ENCODE peak calls at places on chromosomes 12 and 14, in five cellular contexts. One of them, this sample, is unnamed.

GRCh38 chr12:93573552-93574223 is 1.2 kb downstream of the SOCS2 start:
- DNase-seq in breast epithelium: no peak
- DNase-seq in cardiac muscle cell: no peak
- DNase-seq in WERI-Rb-1: no peak
- DNase-seq in esophagus squamous epithelium: no peak
- DNase-seq in this sample: no peak

GRCh38 chr14:37889087-37889486 is 293.7 kb downstream of the TTC6 start:
- DNase-seq in breast epithelium: no peak
- DNase-seq in cardiac muscle cell: peak; percentile 48
- DNase-seq in WERI-Rb-1: no peak
- DNase-seq in esophagus squamous epithelium: no peak
- DNase-seq in this sample: no peak

GRCh38 chr12:30047499-30048262 is 263.9 kb upstream of the TMTC1 start:
- DNase-seq in breast epithelium: no peak
- DNase-seq in cardiac muscle cell: peak; percentile 13
- DNase-seq in WERI-Rb-1: no peak
- DNase-seq in esophagus squamous epithelium: no peak
- DNase-seq in this sample: no peak

GRCh38 chr12:75862692-75863471 is 168.7 kb downstream of the PHLDA1 start:
- DNase-seq in breast epithelium: no peak
- DNase-seq in cardiac muscle cell: no peak
- DNase-seq in WERI-Rb-1: no peak
- DNase-seq in esophagus squamous epithelium: no peak
- DNase-seq in this sample: peak; percentile 81

GRCh38 chr12:128825845-128826244 is 2.1 kb upstream of the SLC15A4 start:
- DNase-seq in breast epithelium: no peak
- DNase-seq in cardiac muscle cell: no peak
- DNase-seq in WERI-Rb-1: no peak
- DNase-seq in esophagus squamous epithelium: no peak
- DNase-seq in this sample: no peak

GRCh38 chr14:99590746-99591555 is 13.1 kb downstream of the CCDC85C start:
- DNase-seq in breast epithelium: no peak
- DNase-seq in cardiac muscle cell: no peak
- DNase-seq in WERI-Rb-1: no peak
- DNase-seq in esophagus squamous epithelium: no peak
- DNase-seq in this sample: no peak

GRCh38 chr12:51848843-51849735 is 571 bp upstream of the FIGNL2 start:
- DNase-seq in breast epithelium: no peak
- DNase-seq in cardiac muscle cell: peak; percentile 79
- DNase-seq in WERI-Rb-1: peak; percentile 67
- DNase-seq in esophagus squamous epithelium: no peak
- DNase-seq in this sample: no peak

GRCh38 chr12:101759396-101760047 is 20.3 kb upstream of the SYCP3 start:
- DNase-seq in breast epithelium: no peak
- DNase-seq in cardiac muscle cell: peak; percentile 44
- DNase-seq in WERI-Rb-1: no peak
- DNase-seq in esophagus squamous epithelium: no peak
- DNase-seq in this sample: no peak

GRCh38 chr14:91012050-91012449 is 48.4 kb downstream of the RPS6KA5 start:
- DNase-seq in breast epithelium: no peak
- DNase-seq in cardiac muscle cell: no peak
- DNase-seq in WERI-Rb-1: no peak
- DNase-seq in esophagus squamous epithelium: no peak
- DNase-seq in this sample: no peak

GRCh38 chr12:90922068-90922743 is 32.8 kb downstream of the CCER1 start:
- DNase-seq in breast epithelium: no peak
- DNase-seq in cardiac muscle cell: no peak
- DNase-seq in WERI-Rb-1: no peak
- DNase-seq in esophagus squamous epithelium: no peak
- DNase-seq in this sample: no peak

GRCh38 chr14:37900582-37900981 is 305.2 kb downstream of the TTC6 start:
- DNase-seq in breast epithelium: no peak
- DNase-seq in cardiac muscle cell: no peak
- DNase-seq in WERI-Rb-1: no peak
- DNase-seq in esophagus squamous epithelium: no peak
- DNase-seq in this sample: no peak

GRCh38 chr12:120925740-120926563 is 21.8 kb upstream of the SPPL3 start:
- DNase-seq in breast epithelium: peak; percentile 44
- DNase-seq in cardiac muscle cell: no peak
- DNase-seq in WERI-Rb-1: no peak
- DNase-seq in esophagus squamous epithelium: no peak
- DNase-seq in this sample: peak; percentile 93

GRCh38 chr12:26126340-26127284 is 1.8 kb upstream of the BHLHE41 start:
- DNase-seq in breast epithelium: peak; percentile 84
- DNase-seq in cardiac muscle cell: peak; percentile 91
- DNase-seq in WERI-Rb-1: peak; percentile 76
- DNase-seq in esophagus squamous epithelium: peak; percentile 34
- DNase-seq in this sample: no peak

GRCh38 chr12:62844915-62845314 is 90.0 kb downstream of the PPM1H start:
- DNase-seq in breast epithelium: no peak
- DNase-seq in cardiac muscle cell: no peak
- DNase-seq in WERI-Rb-1: no peak
- DNase-seq in esophagus squamous epithelium: no peak
- DNase-seq in this sample: no peak

GRCh38 chr12:121799175-121799841 is 4.5 kb upstream of the SETD1B start:
- DNase-seq in breast epithelium: peak; percentile 79
- DNase-seq in cardiac muscle cell: peak; percentile 84
- DNase-seq in WERI-Rb-1: peak; percentile 93
- DNase-seq in esophagus squamous epithelium: no peak
- DNase-seq in this sample: peak; percentile 70

GRCh38 chr12:123102781-123103503 is 47.9 kb downstream of the PITPNM2 start:
- DNase-seq in breast epithelium: no peak
- DNase-seq in cardiac muscle cell: no peak
- DNase-seq in WERI-Rb-1: no peak
- DNase-seq in esophagus squamous epithelium: no peak
- DNase-seq in this sample: no peak

GRCh38 chr14:104361921-104362681 is 217.5 kb upstream of the C14orf180 start:
- DNase-seq in breast epithelium: peak; percentile 37
- DNase-seq in cardiac muscle cell: no peak
- DNase-seq in WERI-Rb-1: peak; percentile 2
- DNase-seq in esophagus squamous epithelium: no peak
- DNase-seq in this sample: no peak

GRCh38 chr14:45558183-45558582 is 305.2 kb upstream of the MIS18BP1 start:
- DNase-seq in breast epithelium: no peak
- DNase-seq in cardiac muscle cell: no peak
- DNase-seq in WERI-Rb-1: no peak
- DNase-seq in esophagus squamous epithelium: no peak
- DNase-seq in this sample: no peak

GRCh38 chr12:132236930-132237771 is 92.2 kb downstream of the GALNT9 start:
- DNase-seq in breast epithelium: no peak
- DNase-seq in cardiac muscle cell: no peak
- DNase-seq in WERI-Rb-1: no peak
- DNase-seq in esophagus squamous epithelium: no peak
- DNase-seq in this sample: no peak

GRCh38 chr12:14883663-14884062 is 2.0 kb downstream of the MGP start:
- DNase-seq in breast epithelium: no peak
- DNase-seq in cardiac muscle cell: no peak
- DNase-seq in WERI-Rb-1: no peak
- DNase-seq in esophagus squamous epithelium: no peak
- DNase-seq in this sample: no peak

GRCh38 chr12:14885718-14886201 is at the start of gene MGP:
- DNase-seq in breast epithelium: peak; percentile 61
- DNase-seq in cardiac muscle cell: no peak
- DNase-seq in WERI-Rb-1: no peak
- DNase-seq in esophagus squamous epithelium: no peak
- DNase-seq in this sample: no peak

GRCh38 chr12:14880890-14881453 is 4.7 kb downstream of the MGP start:
- DNase-seq in breast epithelium: no peak
- DNase-seq in cardiac muscle cell: no peak
- DNase-seq in WERI-Rb-1: no peak
- DNase-seq in esophagus squamous epithelium: no peak
- DNase-seq in this sample: no peak

GRCh38 chr12:14886271-14886670 is 617 bp upstream of the MGP start:
- DNase-seq in breast epithelium: no peak
- DNase-seq in cardiac muscle cell: no peak
- DNase-seq in WERI-Rb-1: no peak
- DNase-seq in esophagus squamous epithelium: no peak
- DNase-seq in this sample: no peak

DNA sequence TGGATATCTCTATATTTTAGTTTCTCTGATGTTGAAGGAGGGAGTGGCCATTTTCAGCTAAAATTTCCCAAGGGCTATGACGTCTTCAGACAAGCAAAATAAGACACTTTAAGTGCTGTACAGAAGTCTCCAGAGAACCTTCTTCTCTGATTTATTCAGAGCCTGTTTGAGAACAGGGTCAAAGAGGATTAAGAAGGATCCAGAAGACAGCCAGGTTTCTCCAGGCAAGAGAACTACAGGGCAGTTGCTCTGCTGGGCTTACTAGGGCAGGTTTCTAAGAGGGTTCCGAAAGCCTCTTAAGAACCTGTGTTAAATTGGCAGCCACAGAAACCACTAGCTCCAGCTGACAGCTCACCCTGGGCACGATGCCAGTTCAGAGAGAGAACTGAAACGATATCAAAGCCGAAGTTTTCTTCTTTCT is 1.2 kb downstream of the MGP start:
- DNase-seq in breast epithelium: peak; percentile 77
- DNase-seq in cardiac muscle cell: peak; percentile 87
- DNase-seq in WERI-Rb-1: peak; percentile 69
- DNase-seq in esophagus squamous epithelium: peak; percentile 9
- DNase-seq in this sample: peak; percentile 34
- H3K27ac ChIP-seq in breast epithelium: peak overlapping the region; percentile 93
- H3K27ac ChIP-seq in cardiac muscle cell: peak overlapping the region; percentile 14
- H3K27ac ChIP-seq in WERI-Rb-1: peak overlapping the region; percentile 41
- H3K27ac ChIP-seq in esophagus squamous epithelium: peak overlapping the region; percentile 75
- H3K27ac ChIP-seq in this sample: no peak overlapping the region

GRCh38 chr12:46472893-46473633 is 100.5 kb upstream of the SLC38A2 start:
- DNase-seq in breast epithelium: no peak
- DNase-seq in cardiac muscle cell: peak; percentile 57
- DNase-seq in WERI-Rb-1: no peak
- DNase-seq in esophagus squamous epithelium: no peak
- DNase-seq in this sample: no peak

GRCh38 chr12:46471404-46471803 is 98.8 kb upstream of the SLC38A2 start:
- DNase-seq in breast epithelium: no peak
- DNase-seq in cardiac muscle cell: no peak
- DNase-seq in WERI-Rb-1: no peak
- DNase-seq in esophagus squamous epithelium: no peak
- DNase-seq in this sample: no peak

GRCh38 chr12:46475972-46476645 is 103.5 kb upstream of the SLC38A2 start:
- DNase-seq in breast epithelium: no peak
- DNase-seq in cardiac muscle cell: no peak
- DNase-seq in WERI-Rb-1: no peak
- DNase-seq in esophagus squamous epithelium: no peak
- DNase-seq in this sample: no peak

GRCh38 chr12:46472144-46472705 is 99.7 kb upstream of the SLC38A2 start:
- DNase-seq in breast epithelium: no peak
- DNase-seq in cardiac muscle cell: no peak
- DNase-seq in WERI-Rb-1: no peak
- DNase-seq in esophagus squamous epithelium: no peak
- DNase-seq in this sample: no peak

DNA sequence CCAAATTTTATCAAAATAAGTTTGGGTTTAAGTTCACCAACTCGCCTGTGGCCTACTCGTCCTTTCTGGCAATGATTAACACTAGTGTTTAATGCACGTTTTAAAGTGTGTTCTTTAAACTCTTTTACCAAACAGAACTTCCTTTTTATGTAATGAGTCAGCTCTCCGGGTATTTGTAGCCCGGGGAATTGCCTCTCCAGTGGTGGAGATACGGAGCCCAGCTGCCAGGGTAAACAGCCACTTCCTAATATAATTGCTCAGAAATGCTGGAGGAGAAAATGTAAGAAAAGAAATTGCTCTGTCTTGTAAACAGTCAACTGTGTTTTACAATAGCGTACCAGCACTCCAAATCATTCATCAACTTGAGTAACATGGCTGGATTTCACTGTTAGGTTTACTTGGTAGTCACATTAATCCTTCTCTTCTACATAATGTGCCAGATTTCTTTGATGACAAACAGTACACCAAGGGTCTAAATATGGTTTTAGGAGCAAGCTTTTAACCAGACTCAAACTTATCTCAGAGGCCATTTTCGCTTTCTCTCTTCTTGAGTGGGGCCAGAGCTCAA is 101.1 kb upstream of the SLC38A2 start:
- DNase-seq in breast epithelium: no peak
- DNase-seq in cardiac muscle cell: no peak
- DNase-seq in WERI-Rb-1: no peak
- DNase-seq in esophagus squamous epithelium: no peak
- DNase-seq in this sample: no peak
- H3K27ac ChIP-seq in breast epithelium: peak overlapping the region; percentile 79
- H3K27ac ChIP-seq in cardiac muscle cell: peak overlapping the region; percentile 83
- H3K27ac ChIP-seq in WERI-Rb-1: no peak overlapping the region
- H3K27ac ChIP-seq in esophagus squamous epithelium: peak overlapping the region; percentile 74
- H3K27ac ChIP-seq in this sample: peak overlapping the region; percentile 86

DNA sequence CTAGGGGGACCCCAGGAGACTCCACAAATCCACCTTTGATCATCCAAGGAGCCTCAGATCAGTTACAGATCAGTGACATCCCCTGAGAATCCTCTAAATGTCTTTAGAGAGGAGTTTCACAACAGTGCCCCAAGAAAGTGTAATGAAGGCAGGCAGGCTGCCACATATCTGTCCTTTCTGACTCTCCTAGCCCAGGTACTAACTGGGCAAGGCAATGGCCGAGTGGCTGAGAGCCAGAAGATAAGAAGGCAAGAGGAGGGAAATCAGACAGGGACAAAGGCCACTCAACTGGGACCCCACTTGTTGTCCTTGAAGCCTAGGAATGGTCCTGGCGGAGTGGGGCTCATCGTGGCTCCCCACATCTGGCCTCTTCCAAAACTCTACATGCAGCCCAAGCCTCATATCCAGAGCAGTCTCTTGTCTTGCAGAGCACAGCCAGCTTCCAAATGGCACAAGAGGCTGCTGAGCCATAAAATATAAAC is 11.6 kb downstream of the ACTN1 start:
- DNase-seq in breast epithelium: no peak
- DNase-seq in cardiac muscle cell: no peak
- DNase-seq in WERI-Rb-1: no peak
- DNase-seq in esophagus squamous epithelium: no peak
- DNase-seq in this sample: no peak
- H3K27ac ChIP-seq in breast epithelium: peak overlapping the region; percentile 77
- H3K27ac ChIP-seq in cardiac muscle cell: no peak overlapping the region
- H3K27ac ChIP-seq in WERI-Rb-1: no peak overlapping the region
- H3K27ac ChIP-seq in esophagus squamous epithelium: peak overlapping the region; percentile 32
- H3K27ac ChIP-seq in this sample: peak overlapping the region; percentile 99

DNA sequence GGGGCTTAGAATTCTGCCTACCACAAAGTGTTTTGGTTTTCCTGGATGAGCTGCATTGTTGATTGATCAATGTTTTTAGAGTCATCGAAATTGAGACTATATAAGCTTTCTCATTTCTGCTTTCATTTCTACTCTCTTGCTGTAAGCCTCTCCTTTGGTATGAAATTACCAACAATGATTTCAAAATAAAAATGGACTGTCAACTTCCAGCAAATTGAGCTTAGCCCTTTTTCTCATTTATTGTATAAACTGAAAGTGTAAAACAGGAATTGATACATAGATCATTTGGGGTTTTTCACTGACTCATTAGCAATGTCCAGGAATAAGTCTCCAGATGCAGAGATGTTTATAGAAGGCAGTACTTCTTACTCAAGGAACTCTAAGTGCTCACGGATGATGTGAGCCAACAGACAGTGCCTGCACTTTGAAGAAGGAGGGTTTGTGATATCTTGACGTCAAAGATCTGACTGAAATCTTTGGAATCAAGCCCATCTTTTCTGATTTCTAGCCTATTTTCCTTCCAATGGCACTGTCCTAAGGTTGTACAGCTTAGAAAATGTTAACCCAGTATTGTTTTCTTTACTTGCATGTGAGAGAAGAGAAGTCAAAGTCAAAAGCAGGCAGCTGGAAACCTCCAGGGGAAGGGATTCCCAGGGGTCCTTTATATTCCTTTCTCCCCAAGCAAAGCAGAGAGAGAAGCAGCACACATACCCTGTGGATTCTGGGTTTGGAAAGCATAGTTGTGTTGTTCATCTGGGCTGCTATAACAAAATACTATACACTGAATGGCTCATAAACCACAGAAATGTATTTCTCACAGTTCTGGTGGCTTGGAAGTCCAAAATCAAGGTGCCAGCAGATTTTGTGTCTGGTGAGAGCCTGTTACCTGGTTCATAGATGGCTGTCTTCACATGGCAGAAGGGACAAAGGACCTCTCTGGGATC is 19.8 kb upstream of the PCNX1 start:
- DNase-seq in breast epithelium: no peak
- DNase-seq in cardiac muscle cell: no peak
- DNase-seq in WERI-Rb-1: no peak
- DNase-seq in esophagus squamous epithelium: no peak
- DNase-seq in this sample: no peak
- H3K27ac ChIP-seq in breast epithelium: peak overlapping the region; percentile 74
- H3K27ac ChIP-seq in cardiac muscle cell: peak overlapping the region; percentile 8
- H3K27ac ChIP-seq in WERI-Rb-1: no peak overlapping the region
- H3K27ac ChIP-seq in esophagus squamous epithelium: peak overlapping the region; percentile 48
- H3K27ac ChIP-seq in this sample: peak overlapping the region; percentile 67